ENCODE peak calls at places on chromosome 20, in four cellular contexts. V is fibroblast of lung, Q is HCT116, C is Karpas-422. M is an unnamed sample.

GRCh38 chr20:48794360-48794759 is 33.4 kb downstream of the PREX1 start:
- DNase-seq in V (no peak), Q (no peak), C (no peak), M (no peak)

GRCh38 chr20:5212897-5213296 is 86.1 kb downstream of the CDS2 start:
- DNase-seq in V (no peak), Q (no peak), C (no peak), M (no peak)

GRCh38 chr20:1440024-1440423 is 26.6 kb downstream of the NSFL1C start:
- DNase-seq in V (peak), Q (peak), C (peak), M (peak)

GRCh38 chr20:56453347-56453746 is 15.1 kb upstream of the RTF2 start:
- DNase-seq in V (no peak), Q (no peak), C (peak), M (no peak)

GRCh38 chr20:48722002-48722731 is 105.6 kb downstream of the PREX1 start:
- DNase-seq in V (peak), Q (no peak), C (no peak), M (peak)

GRCh38 chr20:47705497-47705856 is 79.8 kb downstream of the SULF2 start:
- DNase-seq in V (no peak), Q (no peak), C (no peak), M (no peak)

GRCh38 chr20:23566199-23566932 is 1.9 kb downstream of the CST9L start:
- DNase-seq in V (no peak), Q (no peak), C (no peak), M (no peak)

GRCh38 chr20:5991623-5992441 is 41.4 kb downstream of the MCM8 start:
- DNase-seq in V (no peak), Q (no peak), C (no peak), M (peak)

GRCh38 chr20:60138263-60139127 is 180.3 kb downstream of the CDH26 start:
- DNase-seq in V (peak), Q (no peak), C (no peak), M (peak)

GRCh38 chr20:17893480-17893879 is 75.1 kb downstream of the SNX5 start:
- DNase-seq in V (no peak), Q (no peak), C (no peak), M (no peak)

GRCh38 chr20:17897566-17898307 is 70.9 kb downstream of the SNX5 start:
- DNase-seq in V (no peak), Q (no peak), C (no peak), M (peak)

GRCh38 chr20:17896247-17896723 is 72.3 kb downstream of the SNX5 start:
- DNase-seq in V (no peak), Q (no peak), C (no peak), M (peak)

GRCh38 chr20:17896771-17897369 is 71.7 kb downstream of the SNX5 start:
- DNase-seq in V (no peak), Q (no peak), C (no peak), M (peak)

GRCh38 chr20:17895641-17896246 is 72.8 kb downstream of the SNX5 start:
- DNase-seq in V (no peak), Q (no peak), C (no peak), M (peak)
- H2AFZ ChIP-seq in V (peak), Q (no peak), C (no peak), M (peak)

DNA sequence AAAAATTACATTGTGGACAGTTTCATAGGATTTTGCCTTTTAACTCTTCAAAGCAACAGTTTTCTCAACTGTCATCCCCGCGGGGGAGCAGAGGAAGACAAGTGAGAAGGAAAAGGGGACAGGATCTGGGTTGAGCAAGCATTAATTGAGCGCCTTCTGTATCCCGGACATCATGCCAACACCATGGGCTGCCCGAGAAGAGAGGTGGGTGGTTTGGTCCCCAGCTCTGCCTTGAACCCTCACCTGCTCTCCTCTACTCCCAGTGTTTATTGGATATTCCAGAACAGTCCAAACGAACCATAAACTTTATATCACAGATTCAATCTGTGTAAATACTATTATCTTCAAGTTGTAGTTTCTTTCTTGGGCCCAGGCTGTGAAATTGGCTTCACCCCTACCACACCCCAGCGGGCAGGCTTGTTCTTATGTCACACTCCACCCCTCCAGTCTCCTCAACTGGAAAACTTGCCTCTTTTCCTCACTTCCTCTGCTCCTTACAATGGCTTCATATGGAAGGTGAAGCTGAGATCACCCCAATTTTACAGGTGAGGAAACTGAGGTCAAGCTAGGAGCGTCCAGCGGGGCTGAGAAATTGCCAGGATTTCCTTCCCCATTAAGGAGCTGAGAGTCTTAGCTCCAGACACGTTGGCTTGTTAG is 6.0 kb downstream of the PCK1 start:
- DNase-seq in V (no peak), Q (no peak), C (no peak), M (no peak)
- H3K27ac ChIP-seq in V (no peak), Q (no peak), C (no peak), M (no peak)

DNA sequence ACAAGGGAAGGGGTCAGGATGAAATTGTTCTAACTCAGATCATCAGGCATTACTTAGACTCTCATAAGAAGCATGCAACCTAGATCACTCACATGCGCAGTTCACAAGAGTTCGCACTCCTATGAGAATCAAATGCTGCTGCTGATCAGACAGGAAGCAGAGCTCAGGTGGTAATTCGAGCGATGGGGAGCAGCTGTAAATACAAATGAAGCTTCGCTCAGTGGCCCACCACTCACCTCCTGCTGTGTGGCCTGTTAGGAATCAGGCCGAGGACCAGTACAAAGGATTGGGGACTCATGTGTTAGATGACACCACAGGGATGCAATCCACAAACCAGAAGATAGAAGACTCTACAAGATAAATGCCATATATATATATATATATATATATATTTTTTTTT is 31.5 kb upstream of the TOP1 start:
- DNase-seq in V (no peak), Q (no peak), C (peak), M (no peak)
- H2AFZ ChIP-seq in V (peak), Q (no peak), C (no peak), M (no peak)

DNA sequence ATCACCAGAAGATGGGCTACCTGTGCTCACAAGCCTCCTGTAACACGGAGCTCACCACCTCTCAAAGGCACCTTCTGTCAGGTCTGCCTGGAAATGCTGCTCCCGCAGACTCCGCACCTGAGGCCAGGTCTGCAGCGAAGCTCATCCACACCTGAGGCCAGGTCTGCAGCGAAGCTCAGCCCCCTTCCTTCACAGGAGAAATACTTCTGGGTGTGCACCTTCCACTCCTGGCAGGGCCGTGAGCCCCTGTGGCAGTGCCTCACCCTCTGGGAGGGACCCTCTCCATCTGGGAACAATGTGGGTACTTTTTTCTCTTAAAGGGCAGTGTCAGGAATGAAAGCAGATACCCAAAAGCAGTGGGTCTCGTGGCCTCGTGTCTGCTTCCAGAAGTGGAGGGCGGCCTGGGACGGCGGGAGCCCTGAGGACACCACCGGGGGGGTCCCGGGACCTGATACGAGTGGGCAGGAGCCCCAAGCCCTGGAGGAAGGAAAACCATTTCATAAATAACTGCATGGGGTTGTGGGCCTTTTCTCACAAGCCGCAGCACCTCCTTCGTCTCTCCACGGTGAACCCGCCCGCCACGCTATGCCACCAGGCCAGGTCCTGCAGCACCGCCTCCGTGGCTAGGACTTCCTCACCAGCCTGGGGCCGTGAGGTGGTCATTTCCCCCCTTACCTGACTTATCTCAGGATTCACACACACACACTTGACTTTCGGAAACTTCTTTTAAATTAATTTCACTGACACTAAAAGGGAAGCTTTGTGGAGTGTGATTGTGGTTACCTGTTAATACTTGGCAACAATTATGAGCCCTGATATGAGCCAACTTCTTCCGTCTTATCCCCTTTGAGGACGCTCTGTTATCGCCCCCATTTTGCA is 1.2 kb upstream of the SLCO4A1 start:
- DNase-seq in V (no peak), Q (no peak), C (no peak), M (no peak)
- H3K27ac ChIP-seq in V (no peak), Q (peak), C (no peak), M (no peak)

M was measured in GM23248.